ENCODE peak calls at places on chromosomes 2 and 18, in five cellular contexts. X is tibial artery, W is MM.1S, H is mesendoderm, T is breast epithelium. U is an unnamed sample.
A peak's percentile ranks its signal among the peaks of the same experiment; 100 is the strongest.

GRCh38 chr2:226671177-226671676 is 128.4 kb downstream of the IRS1 start:
- DNase-seq in X (no peak), W (peak; percentile 19), H (no peak), T (no peak), U (no peak)

GRCh38 chr2:148530350-148530749 is 114.2 kb upstream of the EPC2 start:
- DNase-seq in X (no peak), W (no peak), H (no peak), T (no peak), U (no peak)

GRCh38 chr2:12451726-12452125 is 265.0 kb upstream of the TRIB2 start:
- DNase-seq in X (no peak), W (peak; percentile 73), H (peak; percentile 57), T (no peak), U (no peak)

GRCh38 chr2:97711394-97711711 is 2.0 kb upstream of the ZAP70 start:
- DNase-seq in X (peak; percentile 13), W (no peak), H (no peak), T (no peak), U (no peak)

GRCh38 chr2:96449174-96449573 is 56.0 kb downstream of the NEURL3 start:
- DNase-seq in X (no peak), W (no peak), H (no peak), T (no peak), U (no peak)

GRCh38 chr2:66569321-66569851 is 134.5 kb downstream of the MEIS1 start:
- DNase-seq in X (no peak), W (no peak), H (peak; percentile 56), T (no peak), U (no peak)

GRCh38 chr2:134224005-134224404 is 29.9 kb upstream of the MGAT5 start:
- DNase-seq in X (no peak), W (no peak), H (no peak), T (no peak), U (no peak)

GRCh38 chr2:227503433-227504406 is 31.8 kb downstream of the AGFG1 start:
- DNase-seq in X (peak; percentile 73), W (no peak), H (peak; percentile 37), T (peak; percentile 30), U (no peak)

GRCh38 chr2:223055836-223056235 is 3.8 kb downstream of the KCNE4 start:
- DNase-seq in X (no peak), W (no peak), H (no peak), T (no peak), U (no peak)

GRCh38 chr2:192035731-192036442 is 158.8 kb downstream of the TMEFF2 start:
- DNase-seq in X (no peak), W (no peak), H (no peak), T (no peak), U (no peak)

GRCh38 chr2:102355526-102356380 is at the start of gene IL18R1:
- DNase-seq in X (peak; percentile 85), W (peak; percentile 74), H (peak; percentile 79), T (peak; percentile 42), U (peak; percentile 67)

GRCh38 chr2:36834721-36835120 is 131.6 kb downstream of the STRN start:
- DNase-seq in X (no peak), W (no peak), H (peak; percentile 17), T (no peak), U (no peak)

GRCh38 chr2:166147883-166148282 is 20.1 kb upstream of the SCN1A start:
- DNase-seq in X (no peak), W (no peak), H (no peak), T (no peak), U (no peak)

GRCh38 chr18:48987821-48988220 is 37.1 kb upstream of the SMAD7 start:
- DNase-seq in X (no peak), W (no peak), H (no peak), T (no peak), U (no peak)

GRCh38 chr2:128273469-128274081 is 45.1 kb downstream of the HS6ST1 start:
- DNase-seq in X (peak; percentile 60), W (no peak), H (no peak), T (no peak), U (no peak)

GRCh38 chr2:75327334-75327733 is 128.0 kb upstream of the TACR1 start:
- DNase-seq in X (no peak), W (no peak), H (peak; percentile 60), T (no peak), U (no peak)

GRCh38 chr18:8091042-8091441 is 518.2 kb upstream of the RAB12 start:
- DNase-seq in X (no peak), W (no peak), H (no peak), T (no peak), U (no peak)

GRCh38 chr2:145631561-145631960 is 1111.6 kb upstream of the ZEB2 start:
- DNase-seq in X (no peak), W (no peak), H (no peak), T (no peak), U (no peak)

GRCh38 chr2:23513245-23513880 is 128.4 kb downstream of the KLHL29 start:
- DNase-seq in X (no peak), W (no peak), H (no peak), T (no peak), U (no peak)

GRCh38 chr2:196759378-196759706 is 40.1 kb downstream of the GTF3C3 start:
- DNase-seq in X (no peak), W (no peak), H (no peak), T (no peak), U (no peak)

GRCh38 chr18:8667846-8668245 is 37.5 kb upstream of the MTCL1 start:
- DNase-seq in X (no peak), W (no peak), H (no peak), T (no peak), U (no peak)

GRCh38 chr2:223943561-223944008 is 1.6 kb downstream of the WDFY1 start:
- DNase-seq in X (no peak), W (no peak), H (no peak), T (no peak), U (no peak)

GRCh38 chr2:40129725-40130124 is 322.2 kb downstream of the SLC8A1 start:
- DNase-seq in X (no peak), W (no peak), H (no peak), T (no peak), U (no peak)

GRCh38 chr2:223460774-223461211 is 141.4 kb downstream of the SCG2 start:
- DNase-seq in X (no peak), W (no peak), H (peak; percentile 8), T (no peak), U (peak; percentile 41)

GRCh38 chr2:136131961-136132839 is 14.3 kb upstream of the CXCR4 start:
- DNase-seq in X (peak; percentile 69), W (no peak), H (no peak), T (no peak), U (no peak)

GRCh38 chr2:20642026-20642971 is 8.6 kb downstream of the HS1BP3 start:
- DNase-seq in X (peak; percentile 91), W (peak; percentile 72), H (peak; percentile 79), T (peak; percentile 75), U (peak; percentile 50)
- H3K27ac ChIP-seq in X (peak overlapping the region; percentile 98), W (no peak overlapping the region), H (no peak overlapping the region), T (no peak overlapping the region), U (no peak overlapping the region)

DNA sequence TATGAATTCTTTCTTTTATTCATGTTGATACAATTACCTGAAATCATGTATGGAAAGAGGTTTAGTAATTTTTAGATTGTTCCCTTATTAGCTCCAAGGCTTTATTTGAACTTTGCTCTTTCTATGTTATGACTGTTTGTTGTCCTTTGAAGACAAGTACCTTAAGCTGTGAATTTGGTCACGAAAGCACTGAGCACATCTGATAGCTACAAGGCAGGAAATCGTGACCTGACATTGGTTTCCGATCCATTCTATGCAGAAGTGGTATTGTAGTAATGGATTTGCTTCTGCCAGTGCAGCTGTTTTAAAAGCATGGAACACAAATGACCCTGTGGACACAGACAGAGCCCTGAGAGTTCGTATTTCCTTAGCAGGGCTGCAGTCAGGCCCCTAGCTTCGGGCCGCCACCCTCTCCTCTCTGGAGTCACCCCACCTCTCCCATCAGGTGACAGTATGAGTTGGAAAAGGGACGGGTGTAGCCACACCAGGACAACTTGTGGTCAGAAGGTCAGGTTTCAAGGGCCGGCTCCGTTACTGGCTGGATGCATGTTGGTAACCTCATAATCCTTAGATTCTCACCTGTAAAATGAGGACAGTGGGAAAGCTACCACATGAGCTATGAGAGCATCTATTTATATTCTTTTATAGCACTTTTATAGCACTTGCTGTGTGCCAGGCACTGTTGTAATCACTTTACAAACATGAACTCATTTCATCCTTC is 70.1 kb downstream of the SPATS2L start:
- DNase-seq in X (no peak), W (peak; percentile 86), H (no peak), T (no peak), U (no peak)
- H3K27ac ChIP-seq in X (no peak overlapping the region), W (peak overlapping the region; percentile 79), H (no peak overlapping the region), T (no peak overlapping the region), U (no peak overlapping the region)

GRCh38 chr2:240896394-240896793 is 438 bp upstream of the MAB21L4 start:
- DNase-seq in X (no peak), W (no peak), H (no peak), T (no peak), U (no peak)
- H3K27ac ChIP-seq in X (no peak overlapping the region), W (no peak overlapping the region), H (no peak overlapping the region), T (no peak overlapping the region), U (no peak overlapping the region)

GRCh38 chr2:30866974-30867373 is 59.7 kb upstream of the CAPN13 start:
- DNase-seq in X (no peak), W (no peak), H (no peak), T (no peak), U (peak; percentile 81)
- H3K27ac ChIP-seq in X (no peak overlapping the region), W (no peak overlapping the region), H (no peak overlapping the region), T (no peak overlapping the region), U (peak overlapping the region; percentile 73)

GRCh38 chr2:127058246-127058580 is 48.7 kb downstream of the BIN1 start:
- DNase-seq in X (no peak), W (no peak), H (no peak), T (no peak), U (no peak)

GRCh38 chr2:127058656-127059252 is 48.2 kb downstream of the BIN1 start:
- DNase-seq in X (no peak), W (no peak), H (no peak), T (no peak), U (no peak)

GRCh38 chr2:127060264-127060945 is 46.5 kb downstream of the BIN1 start:
- DNase-seq in X (no peak), W (no peak), H (no peak), T (no peak), U (no peak)

GRCh38 chr2:127057371-127058245 is 49.3 kb downstream of the BIN1 start:
- DNase-seq in X (no peak), W (no peak), H (no peak), T (no peak), U (no peak)

DNA sequence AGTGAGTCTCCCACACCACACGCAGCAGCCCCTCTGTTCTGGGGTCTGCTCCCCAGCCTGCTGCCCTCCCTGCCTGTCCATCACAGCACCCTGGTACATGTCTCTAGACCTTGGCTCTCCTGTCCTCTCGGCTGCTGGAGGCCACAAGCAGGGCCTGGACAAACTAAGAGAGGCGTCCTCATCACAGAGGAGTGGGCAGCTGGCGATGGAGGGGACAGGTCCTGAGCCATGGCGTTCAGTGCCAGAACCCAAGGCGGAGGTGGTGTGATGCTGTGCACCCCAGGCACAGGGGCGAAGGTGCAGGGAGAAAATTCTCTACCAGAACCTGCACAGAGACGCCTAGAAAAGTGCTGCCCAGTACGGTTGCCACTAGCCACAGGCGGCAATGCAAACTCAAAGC is 47.4 kb downstream of the BIN1 start:
- DNase-seq in X (no peak), W (no peak), H (no peak), T (no peak), U (no peak)
- H3K27ac ChIP-seq in X (no peak overlapping the region), W (no peak overlapping the region), H (no peak overlapping the region), T (no peak overlapping the region), U (no peak overlapping the region)

DNA sequence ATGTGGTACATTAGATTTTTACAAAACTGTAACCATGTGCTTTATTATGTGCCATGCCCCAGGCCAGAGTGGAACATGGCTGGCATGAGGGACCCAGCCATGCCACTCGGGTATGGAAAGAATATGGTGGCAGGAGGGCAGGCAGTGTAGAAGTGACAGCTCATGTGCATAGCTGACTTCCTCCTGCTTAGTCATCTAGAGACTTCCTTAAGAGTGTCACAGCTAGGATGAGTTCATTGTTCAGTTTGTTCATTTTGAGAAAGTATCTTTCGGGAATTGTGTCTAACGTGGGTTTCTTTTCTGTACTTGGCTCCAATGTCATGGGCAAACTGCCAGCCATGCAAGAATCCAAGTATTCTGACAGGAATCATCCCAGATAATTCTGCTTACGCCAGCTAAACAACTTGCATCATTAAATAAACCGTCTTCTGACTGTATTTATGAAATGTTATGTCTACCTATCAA is 94.3 kb upstream of the ITGB6 start:
- DNase-seq in X (no peak), W (no peak), H (no peak), T (no peak), U (peak; percentile 50)
- H3K27ac ChIP-seq in X (peak overlapping the region; percentile 53), W (no peak overlapping the region), H (no peak overlapping the region), T (peak overlapping the region; percentile 78), U (peak overlapping the region; percentile 1)

U was measured in HL-60.